ENCODE peak calls at places on chromosomes 4 and X, in four cellular contexts. F is trophoblast cell, G is IMR-90, Y is mesenchymal stem cell. M is an unnamed sample.

GRCh38 chrX:46408553-46409407 is 136.4 kb downstream of the ZNF674 start:
- DNase-seq in Y (peak; percentile 53), G (peak; percentile 76), F (peak; percentile 78), M (peak; percentile 46)

GRCh38 chrX:43949669-43950068 is 23.5 kb downstream of the NDP start:
- DNase-seq in Y (no peak), G (no peak), F (peak; percentile 43), M (peak; percentile 81)

GRCh38 chrX:126770179-126770578 is 49.4 kb upstream of the PRR32 start:
- DNase-seq in G (no peak), F (peak; percentile 68), Y (no peak), M (peak; percentile 64)

GRCh38 chrX:15343075-15343476 is 7.8 kb upstream of the PIGA start:
- DNase-seq in F (peak; percentile 94), G (peak; percentile 60), Y (peak; percentile 56), M (no peak)

GRCh38 chr4:155903453-155903852 is at the start of gene TDO2:
- DNase-seq in G (no peak), Y (no peak), F (no peak), M (no peak)

GRCh38 chrX:5852941-5853340 is 375.7 kb downstream of the NLGN4X start:
- DNase-seq in Y (no peak), F (no peak), G (no peak), M (no peak)

GRCh38 chr4:47612116-47613023 is 127.3 kb downstream of the ATP10D start:
- DNase-seq in G (peak; percentile 66), F (no peak), Y (peak; percentile 10), M (no peak)

GRCh38 chrX:21528076-21528475 is 130.1 kb downstream of the KLHL34 start:
- DNase-seq in F (no peak), Y (peak; percentile 24), G (peak; percentile 14), M (no peak)

GRCh38 chr4:137541866-137542648 is 9.8 kb upstream of the PCDH18 start:
- DNase-seq in F (no peak), Y (no peak), G (no peak), M (no peak)

GRCh38 chrX:13700380-13700779 is 11.5 kb downstream of the RAB9A start:
- DNase-seq in F (no peak), G (peak; percentile 21), Y (no peak), M (no peak)

GRCh38 chrX:13697440-13697839 is 8.5 kb downstream of the RAB9A start:
- DNase-seq in Y (no peak), G (no peak), F (no peak), M (no peak)

GRCh38 chrX:13698432-13698831 is 9.5 kb downstream of the RAB9A start:
- DNase-seq in G (no peak), Y (no peak), F (no peak), M (no peak)

GRCh38 chrX:13697976-13698375 is 9.0 kb downstream of the RAB9A start:
- DNase-seq in Y (no peak), F (no peak), G (no peak), M (no peak)

GRCh38 chrX:13699183-13699826 is 10.4 kb downstream of the RAB9A start:
- DNase-seq in Y (peak; percentile 15), G (peak; percentile 23), F (peak; percentile 42), M (no peak)
- H3K18ac ChIP-seq in Y (no peak overlapping the region), G (no peak overlapping the region), F (no peak overlapping the region), M (no peak overlapping the region)

GRCh38 chr4:185004562-185005208 is 13.6 kb upstream of the HELT start:
- DNase-seq in F (no peak), G (no peak), Y (no peak), M (peak; percentile 61)
- H3K18ac ChIP-seq in F (no peak overlapping the region), G (no peak overlapping the region), Y (no peak overlapping the region), M (no peak overlapping the region)

DNA sequence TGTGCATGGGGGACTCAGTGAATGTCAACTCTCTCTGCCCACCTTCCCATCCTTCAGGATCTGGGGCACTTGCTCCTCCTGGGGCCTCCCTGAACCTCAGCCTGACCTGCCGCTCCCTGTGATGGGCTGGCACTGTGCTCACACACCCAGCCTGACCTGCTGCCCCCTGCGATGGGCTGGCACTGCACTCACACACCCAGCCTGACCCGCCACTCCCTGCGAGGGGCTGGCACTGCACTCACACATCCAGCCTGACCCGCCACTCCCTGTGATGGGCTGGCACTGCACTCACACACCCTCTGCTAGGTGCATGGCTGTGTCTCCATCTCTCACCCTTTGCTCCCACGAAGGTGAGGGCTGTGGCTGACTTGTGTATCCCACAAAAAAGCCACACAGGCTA is 103.4 kb downstream of the ABLIM2 start:
- DNase-seq in F (no peak), Y (no peak), G (no peak), M (no peak)
- H3K18ac ChIP-seq in F (no peak overlapping the region), Y (no peak overlapping the region), G (no peak overlapping the region), M (no peak overlapping the region)

GRCh38 chr4:128455076-128455345 is 167.4 kb upstream of the PGRMC2 start:
- DNase-seq in G (no peak), Y (no peak), F (no peak), M (no peak)
- H3K18ac ChIP-seq in G (peak overlapping the region; percentile 90), Y (peak overlapping the region; percentile 68), F (peak overlapping the region; percentile 27), M (no peak overlapping the region)

DNA sequence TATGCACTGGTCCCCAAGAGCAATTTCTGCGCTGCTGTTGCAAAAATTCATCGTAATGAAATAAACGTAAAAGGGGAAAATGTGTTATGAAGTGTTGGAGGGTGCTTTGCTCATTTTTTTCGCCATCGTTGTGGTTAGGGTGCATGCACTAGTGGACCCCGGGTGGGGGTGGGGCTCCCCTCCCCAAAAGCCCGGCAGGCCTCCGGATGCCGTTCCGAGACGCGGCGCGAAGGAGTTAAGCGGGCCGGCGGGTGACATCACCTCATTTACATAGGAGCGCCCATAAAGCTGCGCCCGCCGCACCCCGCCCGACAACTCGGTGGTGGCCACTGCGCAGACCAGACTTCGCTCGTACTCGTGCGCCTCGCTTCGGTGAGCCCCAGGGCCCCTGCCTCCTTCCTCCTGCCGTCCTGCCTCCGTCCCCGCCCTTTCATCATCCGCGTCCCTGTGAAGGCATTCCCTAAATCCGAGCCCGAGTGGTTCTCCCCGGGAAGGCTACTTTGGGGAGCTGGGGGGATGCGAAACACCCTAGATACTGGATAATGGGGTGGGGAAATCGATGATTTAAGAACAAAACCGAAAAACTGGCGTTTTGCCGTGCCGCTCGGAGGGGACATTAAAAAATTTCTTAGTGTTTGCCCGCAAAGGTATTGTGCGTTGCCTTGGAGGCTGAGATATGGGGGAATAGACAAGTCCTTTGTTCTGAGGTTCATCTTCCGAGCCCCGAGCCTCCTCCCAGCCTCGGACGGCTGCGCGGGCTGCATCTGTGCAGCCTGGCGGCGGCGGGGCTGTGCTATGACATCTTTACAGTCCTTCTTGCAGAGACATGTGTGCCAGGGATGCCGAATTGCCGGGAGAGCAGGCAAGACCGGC is at the start of gene TMSB4X:
- DNase-seq in G (peak; percentile 74), F (peak; percentile 31), Y (peak; percentile 88), M (peak; percentile 87)
- H3K18ac ChIP-seq in G (peak within 1 kb of the TSS; percentile 89), F (peak within 1 kb of the TSS; percentile 90), Y (peak within 1 kb of the TSS; percentile 96), M (peak within 1 kb of the TSS; percentile 95)

GRCh38 chrX:72272868-72273267 is 4.2 kb downstream of the RPS4X start:
- DNase-seq in Y (peak; percentile 30), F (no peak), G (peak; percentile 76), M (no peak)

GRCh38 chrX:72280210-72280882 is 3.3 kb upstream of the RPS4X start:
- DNase-seq in F (no peak), G (peak; percentile 38), Y (no peak), M (no peak)

GRCh38 chrX:72273718-72274117 is 3.3 kb downstream of the RPS4X start:
- DNase-seq in G (no peak), F (no peak), Y (no peak), M (no peak)

GRCh38 chrX:72274526-72274925 is 2.5 kb downstream of the RPS4X start:
- DNase-seq in Y (no peak), F (no peak), G (no peak), M (no peak)

GRCh38 chrX:72276478-72276953 is 532 bp downstream of the RPS4X start:
- DNase-seq in G (no peak), Y (no peak), F (no peak), M (no peak)
- H3K18ac ChIP-seq in G (peak overlapping the region; percentile 54), Y (peak overlapping the region; percentile 83), F (peak overlapping the region; percentile 94), M (peak overlapping the region; percentile 20)

GRCh38 chr4:159052315-159052714 is 50.6 kb upstream of the RAPGEF2 start:
- DNase-seq in G (no peak), F (no peak), Y (no peak), M (no peak)
- H3K18ac ChIP-seq in G (no peak overlapping the region), F (no peak overlapping the region), Y (no peak overlapping the region), M (peak overlapping the region; percentile 71)

GRCh38 chr4:7252051-7252450 is 59.7 kb downstream of the SORCS2 start:
- DNase-seq in F (no peak), G (no peak), Y (no peak), M (no peak)
- H3K18ac ChIP-seq in F (no peak overlapping the region), G (no peak overlapping the region), Y (no peak overlapping the region), M (no peak overlapping the region)

GRCh38 chr4:95549246-95550138 is 719 bp upstream of the UNC5C start:
- DNase-seq in F (peak; percentile 26), G (peak; percentile 19), Y (peak; percentile 91), M (peak; percentile 53)
- H3K18ac ChIP-seq in F (peak overlapping the region; percentile 73), G (no peak overlapping the region), Y (peak overlapping the region; percentile 93), M (peak overlapping the region; percentile 15)